ENCODE peak calls at places on chromosomes 4 and X, in ten cellular contexts. N, H, L, X, I, Z, O, D, P and M are unnamed samples.

GRCh38 chr4:146340798-146341197 is 126.5 kb downstream of the REELD1 start:
- DNase-seq in Z (no peak), P (no peak), D (no peak), L (no peak), H (no peak), X (no peak), I (no peak), O (no peak), N (no peak), M (no peak)

GRCh38 chrX:68599256-68600152 is 48.0 kb upstream of the STARD8 start:
- DNase-seq in L (no peak), P (no peak), X (no peak), D (no peak), O (no peak), I (peak), N (no peak), H (peak), Z (no peak), M (no peak)

GRCh38 chrX:43211570-43211969 is 433.6 kb upstream of the PPP1R2C start:
- DNase-seq in Z (no peak), L (no peak), H (no peak), X (no peak), O (no peak), N (no peak), I (no peak), D (no peak), P (no peak), M (no peak)

GRCh38 chr4:81632581-81633247 is 161.0 kb upstream of the RASGEF1B start:
- DNase-seq in Z (no peak), H (no peak), N (no peak), I (peak), O (no peak), L (no peak), D (no peak), X (no peak), P (no peak), M (no peak)

GRCh38 chrX:54714424-54714823 is 83.6 kb downstream of the ITIH6 start:
- DNase-seq in D (no peak), X (no peak), L (no peak), I (no peak), O (no peak), Z (no peak), N (no peak), H (no peak), P (no peak), M (no peak)

GRCh38 chr4:99720206-99720605 is 62.6 kb upstream of the C4orf54 start:
- DNase-seq in P (no peak), Z (no peak), N (no peak), I (no peak), L (no peak), X (no peak), D (no peak), H (no peak), O (no peak), M (no peak)

GRCh38 chrX:2376166-2376565 is 124.6 kb downstream of the DHRSX start:
- DNase-seq in O (no peak), D (no peak), H (no peak), N (no peak), X (no peak), I (no peak), P (no peak), L (no peak), Z (no peak), M (no peak)

GRCh38 chr4:2288051-2288541 is 26.2 kb upstream of the MXD4 start:
- DNase-seq in L (no peak), O (no peak), Z (no peak), D (no peak), P (no peak), N (no peak), X (no peak), I (no peak), H (no peak), M (no peak)

GRCh38 chrX:46607916-46608315 is 34.4 kb downstream of the CHST7 start:
- DNase-seq in X (no peak), H (no peak), I (no peak), Z (no peak), D (no peak), P (no peak), O (no peak), L (no peak), N (no peak), M (no peak)

GRCh38 chrX:791479-792034 is 161.0 kb downstream of the SHOX start:
- DNase-seq in X (no peak), H (no peak), L (no peak), I (no peak), D (no peak), Z (no peak), N (no peak), O (no peak), P (no peak), M (no peak)